ENCODE peak calls at places on chromosomes 2 and 18, in five cellular contexts. One of them, this sample, is unnamed.

GRCh38 chr2:222919841-222920609 is 59.2 kb downstream of the ACSL3 start:
- DNase-seq in fibroblast of lung: peak; percentile 91
- DNase-seq in GM23338: no peak
- DNase-seq in K562: peak; percentile 49
- DNase-seq in neural progenitor cell: no peak
- DNase-seq in this sample: peak; percentile 68

GRCh38 chr2:241777686-241778627 is 1.3 kb downstream of the GAL3ST2 start:
- DNase-seq in fibroblast of lung: no peak
- DNase-seq in GM23338: no peak
- DNase-seq in K562: no peak
- DNase-seq in neural progenitor cell: no peak
- DNase-seq in this sample: no peak

GRCh38 chr2:183339311-183339710 is 215.1 kb downstream of the NUP35 start:
- DNase-seq in fibroblast of lung: no peak
- DNase-seq in GM23338: no peak
- DNase-seq in K562: no peak
- DNase-seq in neural progenitor cell: no peak
- DNase-seq in this sample: no peak

GRCh38 chr2:215579809-215580208 is 143.9 kb upstream of the FN1 start:
- DNase-seq in fibroblast of lung: peak; percentile 97
- DNase-seq in GM23338: no peak
- DNase-seq in K562: no peak
- DNase-seq in neural progenitor cell: no peak
- DNase-seq in this sample: peak; percentile 66

GRCh38 chr2:203759692-203760365 is 53.4 kb downstream of the CD28 start:
- DNase-seq in fibroblast of lung: peak; percentile 45
- DNase-seq in GM23338: no peak
- DNase-seq in K562: no peak
- DNase-seq in neural progenitor cell: no peak
- DNase-seq in this sample: peak; percentile 97

GRCh38 chr2:130824492-130825061 is 12.1 kb upstream of the ARHGEF4 start:
- DNase-seq in fibroblast of lung: peak; percentile 88
- DNase-seq in GM23338: no peak
- DNase-seq in K562: no peak
- DNase-seq in neural progenitor cell: no peak
- DNase-seq in this sample: peak; percentile 92

GRCh38 chr2:221897718-221898117 is 325.6 kb upstream of the EPHA4 start:
- DNase-seq in fibroblast of lung: no peak
- DNase-seq in GM23338: no peak
- DNase-seq in K562: no peak
- DNase-seq in neural progenitor cell: no peak
- DNase-seq in this sample: no peak

GRCh38 chr2:235936493-235936892 is 231.7 kb downstream of the GBX2 start:
- DNase-seq in fibroblast of lung: no peak
- DNase-seq in GM23338: peak; percentile 71
- DNase-seq in K562: peak; percentile 30
- DNase-seq in neural progenitor cell: peak; percentile 43
- DNase-seq in this sample: peak; percentile 44

GRCh38 chr2:37993135-37993534 is 68.0 kb downstream of the RMDN2 start:
- DNase-seq in fibroblast of lung: peak; percentile 34
- DNase-seq in GM23338: peak; percentile 5
- DNase-seq in K562: no peak
- DNase-seq in neural progenitor cell: no peak
- DNase-seq in this sample: peak; percentile 60

GRCh38 chr2:205563646-205564045 is 118.7 kb upstream of the NRP2 start:
- DNase-seq in fibroblast of lung: peak; percentile 18
- DNase-seq in GM23338: peak; percentile 87
- DNase-seq in K562: peak; percentile 24
- DNase-seq in neural progenitor cell: peak; percentile 76
- DNase-seq in this sample: peak; percentile 41

GRCh38 chr2:187936228-187936627 is 355.4 kb upstream of the GULP1 start:
- DNase-seq in fibroblast of lung: no peak
- DNase-seq in GM23338: no peak
- DNase-seq in K562: no peak
- DNase-seq in neural progenitor cell: no peak
- DNase-seq in this sample: no peak

GRCh38 chr2:173652731-173653426 is 298.2 kb downstream of the CDCA7 start:
- DNase-seq in fibroblast of lung: peak; percentile 97
- DNase-seq in GM23338: no peak
- DNase-seq in K562: no peak
- DNase-seq in neural progenitor cell: peak; percentile 27
- DNase-seq in this sample: peak; percentile 99

GRCh38 chr2:111523009-111523408 is 361.0 kb downstream of the ANAPC1 start:
- DNase-seq in fibroblast of lung: no peak
- DNase-seq in GM23338: no peak
- DNase-seq in K562: peak; percentile 18
- DNase-seq in neural progenitor cell: no peak
- DNase-seq in this sample: no peak

GRCh38 chr18:36899289-36899688 is 70.4 kb downstream of the KIAA1328 start:
- DNase-seq in fibroblast of lung: peak; percentile 43
- DNase-seq in GM23338: peak; percentile 79
- DNase-seq in K562: peak; percentile 56
- DNase-seq in neural progenitor cell: peak; percentile 31
- DNase-seq in this sample: peak; percentile 48

GRCh38 chr2:74181739-74182138 is 3.1 kb upstream of the MOB1A start:
- DNase-seq in fibroblast of lung: no peak
- DNase-seq in GM23338: no peak
- DNase-seq in K562: peak; percentile 60
- DNase-seq in neural progenitor cell: no peak
- DNase-seq in this sample: no peak

GRCh38 chr2:173547493-173547892 is 192.8 kb downstream of the CDCA7 start:
- DNase-seq in fibroblast of lung: no peak
- DNase-seq in GM23338: no peak
- DNase-seq in K562: no peak
- DNase-seq in neural progenitor cell: peak; percentile 14
- DNase-seq in this sample: no peak

GRCh38 chr2:175854149-175854548 is 147.9 kb downstream of the LNPK start:
- DNase-seq in fibroblast of lung: no peak
- DNase-seq in GM23338: no peak
- DNase-seq in K562: no peak
- DNase-seq in neural progenitor cell: peak; percentile 65
- DNase-seq in this sample: no peak

GRCh38 chr2:11753886-11754704 is 7.7 kb downstream of the LPIN1 start:
- DNase-seq in fibroblast of lung: peak; percentile 50
- DNase-seq in GM23338: no peak
- DNase-seq in K562: no peak
- DNase-seq in neural progenitor cell: no peak
- DNase-seq in this sample: peak; percentile 92

GRCh38 chr18:46395795-46396194 is 261.2 kb downstream of the LOXHD1 start:
- DNase-seq in fibroblast of lung: no peak
- DNase-seq in GM23338: no peak
- DNase-seq in K562: no peak
- DNase-seq in neural progenitor cell: no peak
- DNase-seq in this sample: no peak

GRCh38 chr18:46398005-46398404 is 259.0 kb downstream of the LOXHD1 start:
- DNase-seq in fibroblast of lung: no peak
- DNase-seq in GM23338: no peak
- DNase-seq in K562: no peak
- DNase-seq in neural progenitor cell: no peak
- DNase-seq in this sample: no peak

GRCh38 chr18:46399276-46399675 is 257.7 kb downstream of the LOXHD1 start:
- DNase-seq in fibroblast of lung: no peak
- DNase-seq in GM23338: no peak
- DNase-seq in K562: no peak
- DNase-seq in neural progenitor cell: no peak
- DNase-seq in this sample: no peak

GRCh38 chr18:46398625-46399024 is 258.4 kb downstream of the LOXHD1 start:
- DNase-seq in fibroblast of lung: no peak
- DNase-seq in GM23338: no peak
- DNase-seq in K562: no peak
- DNase-seq in neural progenitor cell: no peak
- DNase-seq in this sample: no peak

GRCh38 chr18:46397174-46397573 is 259.8 kb downstream of the LOXHD1 start:
- DNase-seq in fibroblast of lung: no peak
- DNase-seq in GM23338: no peak
- DNase-seq in K562: no peak
- DNase-seq in neural progenitor cell: no peak
- DNase-seq in this sample: peak; percentile 1
- TF ChIP-seq EZH2 in fibroblast of lung: no peak
- TF ChIP-seq EZH2 in GM23338: no peak
- TF ChIP-seq EZH2 in K562: no peak
- TF ChIP-seq EZH2 in neural progenitor cell: no peak
- TF ChIP-seq EZH2 in this sample: no peak

GRCh38 chr2:144453039-144453336 is 66.9 kb downstream of the ZEB2 start:
- DNase-seq in fibroblast of lung: peak; percentile 70
- DNase-seq in GM23338: no peak
- DNase-seq in K562: no peak
- DNase-seq in neural progenitor cell: no peak
- DNase-seq in this sample: peak; percentile 10

GRCh38 chr2:144453486-144454158 is 66.3 kb downstream of the ZEB2 start:
- DNase-seq in fibroblast of lung: no peak
- DNase-seq in GM23338: no peak
- DNase-seq in K562: no peak
- DNase-seq in neural progenitor cell: no peak
- DNase-seq in this sample: no peak

GRCh38 chr2:144451443-144451842 is 68.5 kb downstream of the ZEB2 start:
- DNase-seq in fibroblast of lung: no peak
- DNase-seq in GM23338: no peak
- DNase-seq in K562: no peak
- DNase-seq in neural progenitor cell: no peak
- DNase-seq in this sample: no peak

GRCh38 chr2:144454466-144455287 is 65.2 kb downstream of the ZEB2 start:
- DNase-seq in fibroblast of lung: no peak
- DNase-seq in GM23338: no peak
- DNase-seq in K562: no peak
- DNase-seq in neural progenitor cell: no peak
- DNase-seq in this sample: no peak

DNA sequence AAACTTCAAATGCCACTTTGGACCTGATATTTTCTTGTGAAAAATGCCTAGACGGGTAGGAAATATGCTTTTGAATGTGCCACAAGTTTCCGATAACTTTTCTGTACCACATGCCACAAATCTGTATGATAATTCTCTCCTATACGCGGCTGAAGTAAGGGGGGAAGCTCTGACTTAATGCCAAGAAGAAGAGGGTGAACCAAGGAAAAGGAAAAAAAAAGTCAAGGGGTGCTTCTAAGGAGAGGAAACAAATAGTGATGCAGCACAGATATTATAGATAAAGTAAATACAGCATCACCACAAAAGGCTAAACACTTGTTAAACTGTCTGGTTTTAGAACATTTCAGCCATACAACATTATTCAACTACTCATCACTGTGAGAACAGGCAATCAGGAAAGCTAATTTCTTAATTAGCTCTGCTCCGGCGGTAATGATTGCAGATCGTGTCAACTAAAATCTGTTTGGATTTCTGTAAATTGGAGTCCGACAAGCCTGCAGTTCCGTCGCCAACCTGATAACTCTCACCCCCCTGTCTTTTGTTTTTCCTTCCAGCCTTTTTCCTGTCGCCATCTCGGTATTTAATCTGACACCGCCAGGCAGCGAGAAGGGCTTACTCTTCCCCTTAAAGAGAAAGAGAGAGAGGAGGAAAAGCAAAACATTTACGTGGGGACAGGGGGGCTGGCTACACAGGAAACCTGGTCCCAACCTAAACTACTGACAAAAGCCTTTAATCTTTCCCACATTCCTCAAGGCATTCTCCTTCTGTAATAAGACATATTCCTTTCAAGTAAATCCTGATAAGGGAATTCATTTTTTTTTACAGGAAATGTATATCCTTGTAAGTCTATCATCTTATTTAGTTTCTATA is 67.5 kb downstream of the ZEB2 start:
- DNase-seq in fibroblast of lung: peak; percentile 50
- DNase-seq in GM23338: peak; percentile 79
- DNase-seq in K562: peak; percentile 49
- DNase-seq in neural progenitor cell: peak; percentile 82
- DNase-seq in this sample: peak; percentile 14
- H4K20me1 ChIP-seq in fibroblast of lung: no peaks in the 10 kb centered on the region
- H4K20me1 ChIP-seq in GM23338: no peaks in the 10 kb centered on the region
- H4K20me1 ChIP-seq in K562: peaks cover 28% of the 10 kb centered on the region
- H4K20me1 ChIP-seq in neural progenitor cell: peaks cover 88% of the 10 kb centered on the region
- H4K20me1 ChIP-seq in this sample: no peaks in the 10 kb centered on the region

GRCh38 chr18:78998350-78999055 is 18.9 kb downstream of the SALL3 start:
- DNase-seq in fibroblast of lung: no peak
- DNase-seq in GM23338: peak; percentile 63
- DNase-seq in K562: peak; percentile 14
- DNase-seq in neural progenitor cell: no peak
- DNase-seq in this sample: no peak

GRCh38 chr18:78995740-78996395 is 16.2 kb downstream of the SALL3 start:
- DNase-seq in fibroblast of lung: no peak
- DNase-seq in GM23338: no peak
- DNase-seq in K562: no peak
- DNase-seq in neural progenitor cell: no peak
- DNase-seq in this sample: no peak

GRCh38 chr18:79001001-79001400 is 21.4 kb downstream of the SALL3 start:
- DNase-seq in fibroblast of lung: no peak
- DNase-seq in GM23338: no peak
- DNase-seq in K562: no peak
- DNase-seq in neural progenitor cell: no peak
- DNase-seq in this sample: no peak

GRCh38 chr18:78996741-78997490 is 17.3 kb downstream of the SALL3 start:
- DNase-seq in fibroblast of lung: no peak
- DNase-seq in GM23338: no peak
- DNase-seq in K562: no peak
- DNase-seq in neural progenitor cell: no peak
- DNase-seq in this sample: no peak

GRCh38 chr18:78999939-79000338 is 20.3 kb downstream of the SALL3 start:
- DNase-seq in fibroblast of lung: no peak
- DNase-seq in GM23338: no peak
- DNase-seq in K562: no peak
- DNase-seq in neural progenitor cell: no peak
- DNase-seq in this sample: peak; percentile 68
- TF ChIP-seq EZH2 in fibroblast of lung: no peak
- TF ChIP-seq EZH2 in GM23338: no peak
- TF ChIP-seq EZH2 in K562: no peak
- TF ChIP-seq EZH2 in neural progenitor cell: no peak
- TF ChIP-seq EZH2 in this sample: no peak

GRCh38 chr18:13639196-13639595 is 87.2 kb downstream of the FAM210A start:
- DNase-seq in fibroblast of lung: no peak
- DNase-seq in GM23338: no peak
- DNase-seq in K562: no peak
- DNase-seq in neural progenitor cell: no peak
- DNase-seq in this sample: no peak

GRCh38 chr18:13638684-13639083 is 87.7 kb downstream of the FAM210A start:
- DNase-seq in fibroblast of lung: no peak
- DNase-seq in GM23338: no peak
- DNase-seq in K562: no peak
- DNase-seq in neural progenitor cell: no peak
- DNase-seq in this sample: no peak

GRCh38 chr18:13629841-13630747 is 96.3 kb downstream of the FAM210A start:
- DNase-seq in fibroblast of lung: peak; percentile 55
- DNase-seq in GM23338: peak; percentile 90
- DNase-seq in K562: peak; percentile 76
- DNase-seq in neural progenitor cell: peak; percentile 87
- DNase-seq in this sample: peak; percentile 74

GRCh38 chr18:13630869-13631268 is 95.5 kb downstream of the FAM210A start:
- DNase-seq in fibroblast of lung: no peak
- DNase-seq in GM23338: no peak
- DNase-seq in K562: no peak
- DNase-seq in neural progenitor cell: no peak
- DNase-seq in this sample: no peak

DNA sequence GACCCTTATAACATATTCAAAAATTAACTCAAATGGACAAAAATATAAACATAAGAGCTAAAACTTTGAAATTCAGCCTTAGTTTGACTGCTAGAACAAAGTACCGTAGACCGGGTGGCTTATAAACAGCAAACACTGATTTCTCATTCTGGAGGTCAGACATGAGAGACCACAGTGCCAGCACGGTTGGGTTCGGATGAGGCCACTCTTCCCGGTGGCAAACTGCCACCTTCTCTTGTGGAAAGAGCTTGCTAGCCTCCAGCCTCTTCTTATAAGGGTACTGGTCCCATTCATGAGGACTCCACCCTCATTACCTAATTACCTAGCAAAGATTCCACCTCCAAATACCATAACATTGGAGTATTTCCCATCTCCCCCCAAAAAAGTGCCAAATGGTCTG is 91.3 kb downstream of the FAM210A start:
- DNase-seq in fibroblast of lung: no peak
- DNase-seq in GM23338: no peak
- DNase-seq in K562: no peak
- DNase-seq in neural progenitor cell: no peak
- DNase-seq in this sample: no peak
- H4K20me1 ChIP-seq in fibroblast of lung: no peaks in the 10 kb centered on the region
- H4K20me1 ChIP-seq in GM23338: no peaks in the 10 kb centered on the region
- H4K20me1 ChIP-seq in K562: no peaks in the 10 kb centered on the region
- H4K20me1 ChIP-seq in neural progenitor cell: no peaks in the 10 kb centered on the region
- H4K20me1 ChIP-seq in this sample: no peaks in the 10 kb centered on the region